ENCODE peak calls at places on chromosomes 6 and 20, in six cellular contexts. I, T, Z, E, F and D are unnamed samples.

GRCh38 chr6:37558646-37559045 is 59.0 kb upstream of the CCDC167 start:
- DNase-seq in I (no peak), T (no peak), Z (no peak), E (no peak), F (no peak), D (no peak)

GRCh38 chr6:26172496-26172958 is 85.3 kb downstream of the HFE start:
- DNase-seq in I (no peak), T (no peak), Z (no peak), E (no peak), F (peak), D (peak)

GRCh38 chr6:87094576-87094975 is 330 bp downstream of the CGA start:
- DNase-seq in I (no peak), T (no peak), Z (no peak), E (no peak), F (no peak), D (no peak)

GRCh38 chr20:63032861-63033634 is 26.3 kb upstream of the BHLHE23 start:
- DNase-seq in I (no peak), T (no peak), Z (peak), E (no peak), F (no peak), D (peak)

GRCh38 chr6:80468398-80468797 is 361.9 kb downstream of the BCKDHB start:
- DNase-seq in I (peak), T (no peak), Z (no peak), E (no peak), F (peak), D (no peak)

GRCh38 chr6:18388252-18388651 is 1.1 kb downstream of the RNF144B start:
- DNase-seq in I (no peak), T (no peak), Z (no peak), E (no peak), F (peak), D (no peak)

GRCh38 chr20:49832632-49833327 is 20.2 kb downstream of the SLC9A8 start:
- DNase-seq in I (peak), T (peak), Z (no peak), E (no peak), F (no peak), D (peak)

GRCh38 chr20:33554914-33555420 is 65.1 kb downstream of the CBFA2T2 start:
- DNase-seq in I (peak), T (peak), Z (peak), E (peak), F (peak), D (peak)

GRCh38 chr20:31523361-31524283 is 9.4 kb downstream of the HM13 start:
- DNase-seq in I (no peak), T (no peak), Z (no peak), E (no peak), F (peak), D (peak)

GRCh38 chr6:2498224-2498623 is 252.5 kb downstream of the MYLK4 start:
- DNase-seq in I (no peak), T (no peak), Z (no peak), E (no peak), F (peak), D (no peak)

GRCh38 chr6:100924574-100924973 is 43.4 kb upstream of the ASCC3 start:
- DNase-seq in I (no peak), T (no peak), Z (no peak), E (no peak), F (no peak), D (peak)

GRCh38 chr20:45826381-45827019 is 612 bp downstream of the TNNC2 start:
- DNase-seq in I (no peak), T (no peak), Z (no peak), E (peak), F (no peak), D (no peak)

GRCh38 chr20:37749620-37750403 is 56.0 kb downstream of the CTNNBL1 start:
- DNase-seq in I (no peak), T (no peak), Z (no peak), E (no peak), F (no peak), D (no peak)
- TF ChIP-seq MYC in I (no peak), T (no peak), Z (no peak), E (no peak), F (no peak), D (no peak)

GRCh38 chr6:151044465-151045441 is 179.3 kb downstream of the MTHFD1L start:
- DNase-seq in I (peak), T (peak), Z (no peak), E (no peak), F (peak), D (no peak)
- TF ChIP-seq POLR2A in I (no peak), T (no peak), Z (no peak), E (no peak), F (peak), D (no peak)

GRCh38 chr6:121839891-121840290 is 404.4 kb downstream of the GJA1 start:
- DNase-seq in I (no peak), T (no peak), Z (no peak), E (no peak), F (no peak), D (peak)
- H3K4me3 ChIP-seq in I (no peak), T (no peak), Z (no peak), E (no peak), F (no peak), D (no peak)

GRCh38 chr6:169326067-169326799 is 72.6 kb upstream of the THBS2 start:
- DNase-seq in I (peak), T (peak), Z (no peak), E (no peak), F (no peak), D (peak)
- TF ChIP-seq MYC in I (no peak), T (no peak), Z (no peak), E (no peak), F (no peak), D (no peak)

GRCh38 chr20:41316602-41317535 is 662 bp downstream of the ZHX3 start:
- DNase-seq in I (peak), T (peak), Z (no peak), E (peak), F (peak), D (peak)
- TF ChIP-seq POLR2A in I (no peak), T (no peak), Z (peak), E (no peak), F (no peak), D (no peak)

GRCh38 chr6:108944707-108945685 is 96.8 kb downstream of the ARMC2 start:
- DNase-seq in I (no peak), T (no peak), Z (no peak), E (no peak), F (no peak), D (no peak)
- H3K4me3 ChIP-seq in I (no peak), T (no peak), Z (no peak), E (no peak), F (no peak), D (no peak)

GRCh38 chr6:157763129-157763893 is 59.7 kb upstream of the SNX9 start:
- DNase-seq in I (peak), T (peak), Z (no peak), E (peak), F (peak), D (no peak)
- TF ChIP-seq MYC in I (peak), T (no peak), Z (no peak), E (no peak), F (no peak), D (no peak)

GRCh38 chr6:163579111-163579879 is 164.8 kb downstream of the QKI start:
- DNase-seq in I (no peak), T (no peak), Z (no peak), E (peak), F (no peak), D (no peak)
- TF ChIP-seq POLR2A in I (no peak), T (no peak), Z (peak), E (peak), F (peak), D (no peak)

GRCh38 chr6:22027226-22027725 is 269.6 kb downstream of the PRL start:
- DNase-seq in I (no peak), T (no peak), Z (no peak), E (no peak), F (no peak), D (peak)

GRCh38 chr6:22028403-22028802 is 268.4 kb downstream of the PRL start:
- DNase-seq in I (no peak), T (no peak), Z (no peak), E (no peak), F (no peak), D (peak)

GRCh38 chr6:22024973-22025467 is 271.8 kb downstream of the PRL start:
- DNase-seq in I (no peak), T (no peak), Z (peak), E (peak), F (no peak), D (peak)

GRCh38 chr6:22025468-22026159 is 271.2 kb downstream of the PRL start:
- DNase-seq in I (no peak), T (peak), Z (peak), E (peak), F (peak), D (peak)

GRCh38 chr6:22026160-22026678 is 270.6 kb downstream of the PRL start:
- DNase-seq in I (no peak), T (no peak), Z (no peak), E (no peak), F (no peak), D (peak)
- H3K4me3 ChIP-seq in I (no peak), T (no peak), Z (peak), E (peak), F (no peak), D (peak)

GRCh38 chr20:20663841-20664240 is 48.6 kb downstream of the RALGAPA2 start:
- DNase-seq in I (no peak), T (no peak), Z (no peak), E (no peak), F (no peak), D (no peak)
- TF ChIP-seq MYC in I (no peak), T (no peak), Z (no peak), E (no peak), F (no peak), D (no peak)